ENCODE peak calls at places on chromosome 7, in ten cellular contexts. One of them, this sample, is unnamed.

GRCh38 chr7:23450518-23450917 is 19.8 kb downstream of the IGF2BP3 start:
- DNase-seq in NCI-H1417: no peak
- DNase-seq in pulmonary artery endothelial cell: no peak
- DNase-seq in NCI-H446: no peak
- DNase-seq in GM12865: peak; percentile 51
- DNase-seq in activated T-cell treated with anti-CD3 and anti-CD28 coated beads for 1 hour: no peak
- DNase-seq in activated CD4-positive, alpha-beta T cell treated with anti-CD3 and anti-CD28 coated beads, Interleukin-2, amount 10 ng/mL, durations not matched to agents 7 days and 5 days: no peak
- DNase-seq in Calu3: no peak
- DNase-seq in NCI-H2171: no peak
- DNase-seq in stimulated activated CD4-positive, alpha-beta T cell treated with anti-CD3 and anti-CD28 coated beads, TNF-alpha, amount 100 ng/mL, for 24 hours: no peak
- DNase-seq in this sample: no peak

GRCh38 chr7:414681-415560 is 104.7 kb downstream of the PDGFA start:
- DNase-seq in stimulated activated CD4-positive, alpha-beta T cell treated with anti-CD3 and anti-CD28 coated beads, TNF-alpha, amount 100 ng/mL, for 24 hours: no peak
- DNase-seq in GM12865: no peak
- DNase-seq in NCI-H2171: no peak
- DNase-seq in Calu3: no peak
- DNase-seq in activated CD4-positive, alpha-beta T cell treated with anti-CD3 and anti-CD28 coated beads, Interleukin-2, amount 10 ng/mL, durations not matched to agents 7 days and 5 days: no peak
- DNase-seq in NCI-H446: no peak
- DNase-seq in activated T-cell treated with anti-CD3 and anti-CD28 coated beads for 1 hour: no peak
- DNase-seq in pulmonary artery endothelial cell: no peak
- DNase-seq in NCI-H1417: no peak
- DNase-seq in this sample: no peak

GRCh38 chr7:150848561-150849115 is 3.7 kb upstream of the AOC1 start:
- DNase-seq in Calu3: no peak
- DNase-seq in activated T-cell treated with anti-CD3 and anti-CD28 coated beads for 1 hour: no peak
- DNase-seq in pulmonary artery endothelial cell: no peak
- DNase-seq in NCI-H446: no peak
- DNase-seq in activated CD4-positive, alpha-beta T cell treated with anti-CD3 and anti-CD28 coated beads, Interleukin-2, amount 10 ng/mL, durations not matched to agents 7 days and 5 days: no peak
- DNase-seq in GM12865: no peak
- DNase-seq in NCI-H1417: no peak
- DNase-seq in stimulated activated CD4-positive, alpha-beta T cell treated with anti-CD3 and anti-CD28 coated beads, TNF-alpha, amount 100 ng/mL, for 24 hours: no peak
- DNase-seq in NCI-H2171: no peak
- DNase-seq in this sample: no peak

GRCh38 chr7:87735360-87735759 is 107.2 kb downstream of the RUNDC3B start:
- DNase-seq in NCI-H1417: no peak
- DNase-seq in NCI-H446: no peak
- DNase-seq in activated CD4-positive, alpha-beta T cell treated with anti-CD3 and anti-CD28 coated beads, Interleukin-2, amount 10 ng/mL, durations not matched to agents 7 days and 5 days: no peak
- DNase-seq in Calu3: no peak
- DNase-seq in GM12865: no peak
- DNase-seq in activated T-cell treated with anti-CD3 and anti-CD28 coated beads for 1 hour: no peak
- DNase-seq in stimulated activated CD4-positive, alpha-beta T cell treated with anti-CD3 and anti-CD28 coated beads, TNF-alpha, amount 100 ng/mL, for 24 hours: no peak
- DNase-seq in pulmonary artery endothelial cell: peak; percentile 19
- DNase-seq in NCI-H2171: no peak
- DNase-seq in this sample: no peak

GRCh38 chr7:3106353-3106752 is 62.7 kb upstream of the CARD11 start:
- DNase-seq in activated T-cell treated with anti-CD3 and anti-CD28 coated beads for 1 hour: no peak
- DNase-seq in Calu3: no peak
- DNase-seq in activated CD4-positive, alpha-beta T cell treated with anti-CD3 and anti-CD28 coated beads, Interleukin-2, amount 10 ng/mL, durations not matched to agents 7 days and 5 days: peak; percentile 48
- DNase-seq in GM12865: peak; percentile 40
- DNase-seq in pulmonary artery endothelial cell: no peak
- DNase-seq in NCI-H2171: no peak
- DNase-seq in stimulated activated CD4-positive, alpha-beta T cell treated with anti-CD3 and anti-CD28 coated beads, TNF-alpha, amount 100 ng/mL, for 24 hours: peak; percentile 37
- DNase-seq in NCI-H1417: no peak
- DNase-seq in NCI-H446: no peak
- DNase-seq in this sample: no peak

GRCh38 chr7:74199551-74200355 is 10.1 kb upstream of the LAT2 start:
- DNase-seq in NCI-H446: no peak
- DNase-seq in NCI-H1417: no peak
- DNase-seq in pulmonary artery endothelial cell: no peak
- DNase-seq in NCI-H2171: no peak
- DNase-seq in stimulated activated CD4-positive, alpha-beta T cell treated with anti-CD3 and anti-CD28 coated beads, TNF-alpha, amount 100 ng/mL, for 24 hours: no peak
- DNase-seq in activated CD4-positive, alpha-beta T cell treated with anti-CD3 and anti-CD28 coated beads, Interleukin-2, amount 10 ng/mL, durations not matched to agents 7 days and 5 days: no peak
- DNase-seq in GM12865: no peak
- DNase-seq in activated T-cell treated with anti-CD3 and anti-CD28 coated beads for 1 hour: no peak
- DNase-seq in Calu3: no peak
- DNase-seq in this sample: no peak

GRCh38 chr7:125636320-125636962 is 706.8 kb upstream of the POT1 start:
- DNase-seq in NCI-H2171: no peak
- DNase-seq in Calu3: no peak
- DNase-seq in activated CD4-positive, alpha-beta T cell treated with anti-CD3 and anti-CD28 coated beads, Interleukin-2, amount 10 ng/mL, durations not matched to agents 7 days and 5 days: no peak
- DNase-seq in pulmonary artery endothelial cell: no peak
- DNase-seq in NCI-H1417: no peak
- DNase-seq in activated T-cell treated with anti-CD3 and anti-CD28 coated beads for 1 hour: no peak
- DNase-seq in GM12865: no peak
- DNase-seq in stimulated activated CD4-positive, alpha-beta T cell treated with anti-CD3 and anti-CD28 coated beads, TNF-alpha, amount 100 ng/mL, for 24 hours: no peak
- DNase-seq in NCI-H446: no peak
- DNase-seq in this sample: no peak

GRCh38 chr7:98254951-98255610 is 3.0 kb upstream of the TECPR1 start:
- DNase-seq in activated CD4-positive, alpha-beta T cell treated with anti-CD3 and anti-CD28 coated beads, Interleukin-2, amount 10 ng/mL, durations not matched to agents 7 days and 5 days: peak; percentile 60
- DNase-seq in NCI-H446: no peak
- DNase-seq in GM12865: no peak
- DNase-seq in stimulated activated CD4-positive, alpha-beta T cell treated with anti-CD3 and anti-CD28 coated beads, TNF-alpha, amount 100 ng/mL, for 24 hours: no peak
- DNase-seq in Calu3: no peak
- DNase-seq in NCI-H2171: no peak
- DNase-seq in pulmonary artery endothelial cell: no peak
- DNase-seq in NCI-H1417: no peak
- DNase-seq in activated T-cell treated with anti-CD3 and anti-CD28 coated beads for 1 hour: no peak
- DNase-seq in this sample: no peak

GRCh38 chr7:128350708-128351295 is 7.1 kb upstream of the RBM28 start:
- DNase-seq in Calu3: no peak
- DNase-seq in NCI-H1417: no peak
- DNase-seq in pulmonary artery endothelial cell: no peak
- DNase-seq in activated CD4-positive, alpha-beta T cell treated with anti-CD3 and anti-CD28 coated beads, Interleukin-2, amount 10 ng/mL, durations not matched to agents 7 days and 5 days: no peak
- DNase-seq in activated T-cell treated with anti-CD3 and anti-CD28 coated beads for 1 hour: no peak
- DNase-seq in stimulated activated CD4-positive, alpha-beta T cell treated with anti-CD3 and anti-CD28 coated beads, TNF-alpha, amount 100 ng/mL, for 24 hours: no peak
- DNase-seq in GM12865: no peak
- DNase-seq in NCI-H2171: no peak
- DNase-seq in NCI-H446: no peak
- DNase-seq in this sample: no peak

GRCh38 chr7:92833024-92833765 is 3.2 kb downstream of the CDK6 start:
- DNase-seq in NCI-H446: peak; percentile 72
- DNase-seq in activated T-cell treated with anti-CD3 and anti-CD28 coated beads for 1 hour: peak; percentile 83
- DNase-seq in NCI-H2171: peak; percentile 84
- DNase-seq in NCI-H1417: peak; percentile 72
- DNase-seq in GM12865: peak; percentile 93
- DNase-seq in activated CD4-positive, alpha-beta T cell treated with anti-CD3 and anti-CD28 coated beads, Interleukin-2, amount 10 ng/mL, durations not matched to agents 7 days and 5 days: peak; percentile 91
- DNase-seq in stimulated activated CD4-positive, alpha-beta T cell treated with anti-CD3 and anti-CD28 coated beads, TNF-alpha, amount 100 ng/mL, for 24 hours: peak; percentile 87
- DNase-seq in Calu3: peak; percentile 88
- DNase-seq in pulmonary artery endothelial cell: no peak
- DNase-seq in this sample: peak; percentile 89

GRCh38 chr7:116246357-116246756 is 36.0 kb downstream of the TES start:
- DNase-seq in NCI-H2171: no peak
- DNase-seq in NCI-H1417: no peak
- DNase-seq in GM12865: no peak
- DNase-seq in activated T-cell treated with anti-CD3 and anti-CD28 coated beads for 1 hour: no peak
- DNase-seq in pulmonary artery endothelial cell: no peak
- DNase-seq in Calu3: no peak
- DNase-seq in activated CD4-positive, alpha-beta T cell treated with anti-CD3 and anti-CD28 coated beads, Interleukin-2, amount 10 ng/mL, durations not matched to agents 7 days and 5 days: no peak
- DNase-seq in NCI-H446: no peak
- DNase-seq in stimulated activated CD4-positive, alpha-beta T cell treated with anti-CD3 and anti-CD28 coated beads, TNF-alpha, amount 100 ng/mL, for 24 hours: no peak
- DNase-seq in this sample: no peak

GRCh38 chr7:118312051-118312450 is 87.5 kb downstream of the ANKRD7 start:
- DNase-seq in activated T-cell treated with anti-CD3 and anti-CD28 coated beads for 1 hour: no peak
- DNase-seq in NCI-H1417: no peak
- DNase-seq in stimulated activated CD4-positive, alpha-beta T cell treated with anti-CD3 and anti-CD28 coated beads, TNF-alpha, amount 100 ng/mL, for 24 hours: no peak
- DNase-seq in Calu3: peak; percentile 9
- DNase-seq in activated CD4-positive, alpha-beta T cell treated with anti-CD3 and anti-CD28 coated beads, Interleukin-2, amount 10 ng/mL, durations not matched to agents 7 days and 5 days: no peak
- DNase-seq in NCI-H2171: no peak
- DNase-seq in pulmonary artery endothelial cell: no peak
- DNase-seq in GM12865: peak; percentile 29
- DNase-seq in NCI-H446: no peak
- DNase-seq in this sample: no peak

GRCh38 chr7:48660482-48660881 is 263.9 kb upstream of the CDC14C start:
- DNase-seq in activated CD4-positive, alpha-beta T cell treated with anti-CD3 and anti-CD28 coated beads, Interleukin-2, amount 10 ng/mL, durations not matched to agents 7 days and 5 days: no peak
- DNase-seq in Calu3: no peak
- DNase-seq in NCI-H1417: no peak
- DNase-seq in pulmonary artery endothelial cell: no peak
- DNase-seq in NCI-H2171: no peak
- DNase-seq in GM12865: no peak
- DNase-seq in activated T-cell treated with anti-CD3 and anti-CD28 coated beads for 1 hour: no peak
- DNase-seq in NCI-H446: peak; percentile 71
- DNase-seq in stimulated activated CD4-positive, alpha-beta T cell treated with anti-CD3 and anti-CD28 coated beads, TNF-alpha, amount 100 ng/mL, for 24 hours: no peak
- DNase-seq in this sample: no peak

GRCh38 chr7:28070311-28071055 is 110.1 kb downstream of the JAZF1 start:
- DNase-seq in Calu3: no peak
- DNase-seq in stimulated activated CD4-positive, alpha-beta T cell treated with anti-CD3 and anti-CD28 coated beads, TNF-alpha, amount 100 ng/mL, for 24 hours: no peak
- DNase-seq in NCI-H1417: no peak
- DNase-seq in pulmonary artery endothelial cell: no peak
- DNase-seq in GM12865: no peak
- DNase-seq in activated T-cell treated with anti-CD3 and anti-CD28 coated beads for 1 hour: no peak
- DNase-seq in NCI-H446: no peak
- DNase-seq in activated CD4-positive, alpha-beta T cell treated with anti-CD3 and anti-CD28 coated beads, Interleukin-2, amount 10 ng/mL, durations not matched to agents 7 days and 5 days: no peak
- DNase-seq in NCI-H2171: no peak
- DNase-seq in this sample: no peak

This sample was measured in thyroid gland.